ENCODE peak calls at places on chromosomes 13 and 19, in seven cellular contexts. One of them, this sample, is unnamed. For H3K27me3, the result is how much of the 10 kb centered on the place peaks cover.

GRCh38 chr19:43380771-43381386 is 27.4 kb downstream of the CD177 start:
- DNase-seq in transverse colon: no peak
- DNase-seq in body of pancreas: no peak
- DNase-seq in thyroid gland: no peak
- DNase-seq in tibial nerve: no peak
- DNase-seq in heart left ventricle: no peak
- DNase-seq in Peyer's patch: no peak
- DNase-seq in this sample: no peak

GRCh38 chr13:45882626-45883025 is 31.1 kb upstream of the SIAH3 start:
- DNase-seq in body of pancreas: no peak
- DNase-seq in transverse colon: no peak
- DNase-seq in heart left ventricle: no peak
- DNase-seq in tibial nerve: no peak
- DNase-seq in thyroid gland: no peak
- DNase-seq in Peyer's patch: no peak
- DNase-seq in this sample: no peak

GRCh38 chr13:105773887-105774538 is 761.4 kb downstream of the EFNB2 start:
- DNase-seq in transverse colon: no peak
- DNase-seq in tibial nerve: no peak
- DNase-seq in thyroid gland: no peak
- DNase-seq in heart left ventricle: no peak
- DNase-seq in Peyer's patch: no peak
- DNase-seq in body of pancreas: no peak
- DNase-seq in this sample: no peak

GRCh38 chr19:29671393-29672076 is 6.3 kb downstream of the PLEKHF1 start:
- DNase-seq in transverse colon: peak
- DNase-seq in thyroid gland: peak
- DNase-seq in Peyer's patch: peak
- DNase-seq in body of pancreas: peak
- DNase-seq in heart left ventricle: peak
- DNase-seq in tibial nerve: no peak
- DNase-seq in this sample: no peak

GRCh38 chr13:111006508-111007031 is 91.7 kb upstream of the ANKRD10 start:
- DNase-seq in Peyer's patch: peak
- DNase-seq in heart left ventricle: peak
- DNase-seq in body of pancreas: peak
- DNase-seq in tibial nerve: peak
- DNase-seq in thyroid gland: peak
- DNase-seq in transverse colon: peak
- DNase-seq in this sample: peak

GRCh38 chr13:101219609-101220265 is 196.6 kb downstream of the NALCN start:
- DNase-seq in heart left ventricle: no peak
- DNase-seq in tibial nerve: no peak
- DNase-seq in thyroid gland: no peak
- DNase-seq in Peyer's patch: no peak
- DNase-seq in body of pancreas: no peak
- DNase-seq in transverse colon: no peak
- DNase-seq in this sample: no peak

GRCh38 chr13:65913173-65913572 is 1317.0 kb downstream of the PCDH9 start:
- DNase-seq in Peyer's patch: no peak
- DNase-seq in transverse colon: no peak
- DNase-seq in thyroid gland: no peak
- DNase-seq in body of pancreas: no peak
- DNase-seq in heart left ventricle: no peak
- DNase-seq in tibial nerve: no peak
- DNase-seq in this sample: no peak

GRCh38 chr13:81080911-81081454 is 740.1 kb upstream of the SPRY2 start:
- DNase-seq in thyroid gland: no peak
- DNase-seq in transverse colon: no peak
- DNase-seq in body of pancreas: no peak
- DNase-seq in Peyer's patch: no peak
- DNase-seq in tibial nerve: no peak
- DNase-seq in heart left ventricle: no peak
- DNase-seq in this sample: no peak

GRCh38 chr13:97367016-97367415 is 67.0 kb upstream of the RAP2A start:
- DNase-seq in thyroid gland: no peak
- DNase-seq in body of pancreas: no peak
- DNase-seq in tibial nerve: no peak
- DNase-seq in transverse colon: no peak
- DNase-seq in Peyer's patch: no peak
- DNase-seq in heart left ventricle: no peak
- DNase-seq in this sample: no peak

GRCh38 chr19:29636553-29637325 is 28.5 kb upstream of the PLEKHF1 start:
- DNase-seq in tibial nerve: no peak
- DNase-seq in body of pancreas: no peak
- DNase-seq in thyroid gland: no peak
- DNase-seq in heart left ventricle: no peak
- DNase-seq in Peyer's patch: no peak
- DNase-seq in transverse colon: no peak
- DNase-seq in this sample: no peak

GRCh38 chr19:20611866-20612265 is 46.3 kb upstream of the ZNF737 start:
- DNase-seq in Peyer's patch: no peak
- DNase-seq in transverse colon: no peak
- DNase-seq in tibial nerve: no peak
- DNase-seq in body of pancreas: no peak
- DNase-seq in thyroid gland: peak
- DNase-seq in heart left ventricle: no peak
- DNase-seq in this sample: peak

GRCh38 chr13:30303269-30303668 is 4.1 kb downstream of the KATNAL1 start:
- DNase-seq in thyroid gland: no peak
- DNase-seq in body of pancreas: no peak
- DNase-seq in tibial nerve: no peak
- DNase-seq in heart left ventricle: no peak
- DNase-seq in transverse colon: no peak
- DNase-seq in Peyer's patch: no peak
- DNase-seq in this sample: no peak

GRCh38 chr19:57477191-57478008 is at the start of gene ZNF772:
- DNase-seq in tibial nerve: peak
- DNase-seq in heart left ventricle: peak
- DNase-seq in thyroid gland: peak
- DNase-seq in transverse colon: peak
- DNase-seq in body of pancreas: peak
- DNase-seq in Peyer's patch: peak
- DNase-seq in this sample: peak

GRCh38 chr13:113138792-113139551 is 16.4 kb downstream of the F10 start:
- DNase-seq in thyroid gland: no peak
- DNase-seq in heart left ventricle: peak
- DNase-seq in transverse colon: no peak
- DNase-seq in body of pancreas: no peak
- DNase-seq in tibial nerve: no peak
- DNase-seq in Peyer's patch: no peak
- DNase-seq in this sample: no peak

GRCh38 chr13:35917252-35917941 is 213.8 kb downstream of the DCLK1 start:
- DNase-seq in transverse colon: no peak
- DNase-seq in tibial nerve: no peak
- DNase-seq in Peyer's patch: no peak
- DNase-seq in thyroid gland: peak
- DNase-seq in heart left ventricle: no peak
- DNase-seq in body of pancreas: no peak
- DNase-seq in this sample: no peak

GRCh38 chr13:51873419-51873818 is 11.7 kb downstream of the CCDC70 start:
- DNase-seq in tibial nerve: no peak
- DNase-seq in transverse colon: no peak
- DNase-seq in heart left ventricle: no peak
- DNase-seq in Peyer's patch: no peak
- DNase-seq in thyroid gland: no peak
- DNase-seq in body of pancreas: no peak
- DNase-seq in this sample: no peak

GRCh38 chr19:5691205-5691929 is 1.3 kb downstream of the RPL36 start:
- DNase-seq in thyroid gland: peak
- DNase-seq in body of pancreas: peak
- DNase-seq in transverse colon: peak
- DNase-seq in Peyer's patch: peak
- DNase-seq in heart left ventricle: peak
- DNase-seq in tibial nerve: no peak
- DNase-seq in this sample: peak

GRCh38 chr13:82076421-82076820 is 1735.5 kb upstream of the SPRY2 start:
- DNase-seq in thyroid gland: no peak
- DNase-seq in Peyer's patch: no peak
- DNase-seq in transverse colon: no peak
- DNase-seq in body of pancreas: no peak
- DNase-seq in tibial nerve: no peak
- DNase-seq in heart left ventricle: no peak
- DNase-seq in this sample: no peak

GRCh38 chr13:40539954-40540706 is 126.3 kb downstream of the FOXO1 start:
- DNase-seq in tibial nerve: no peak
- DNase-seq in body of pancreas: no peak
- DNase-seq in Peyer's patch: no peak
- DNase-seq in transverse colon: no peak
- DNase-seq in heart left ventricle: no peak
- DNase-seq in thyroid gland: no peak
- DNase-seq in this sample: peak

GRCh38 chr13:109093988-109094387 is 464.6 kb downstream of the MYO16 start:
- DNase-seq in transverse colon: no peak
- DNase-seq in body of pancreas: no peak
- DNase-seq in thyroid gland: no peak
- DNase-seq in Peyer's patch: no peak
- DNase-seq in tibial nerve: no peak
- DNase-seq in heart left ventricle: no peak
- DNase-seq in this sample: no peak

GRCh38 chr19:53906211-53907192 is 2.6 kb upstream of the CACNG7 start:
- DNase-seq in body of pancreas: peak
- DNase-seq in Peyer's patch: peak
- DNase-seq in thyroid gland: peak
- DNase-seq in tibial nerve: no peak
- DNase-seq in transverse colon: peak
- DNase-seq in heart left ventricle: peak
- DNase-seq in this sample: peak

GRCh38 chr13:46050771-46051170 is 1.8 kb downstream of the ZC3H13 start:
- DNase-seq in thyroid gland: no peak
- DNase-seq in transverse colon: no peak
- DNase-seq in heart left ventricle: no peak
- DNase-seq in tibial nerve: no peak
- DNase-seq in Peyer's patch: no peak
- DNase-seq in body of pancreas: no peak
- DNase-seq in this sample: no peak

GRCh38 chr13:83935566-83935965 is 53.3 kb upstream of the SLITRK1 start:
- DNase-seq in Peyer's patch: no peak
- DNase-seq in heart left ventricle: no peak
- DNase-seq in body of pancreas: no peak
- DNase-seq in transverse colon: no peak
- DNase-seq in thyroid gland: no peak
- DNase-seq in tibial nerve: no peak
- DNase-seq in this sample: no peak

GRCh38 chr19:39768334-39768733 is 10.3 kb upstream of the LEUTX start:
- DNase-seq in tibial nerve: no peak
- DNase-seq in body of pancreas: no peak
- DNase-seq in thyroid gland: peak
- DNase-seq in transverse colon: no peak
- DNase-seq in heart left ventricle: no peak
- DNase-seq in Peyer's patch: no peak
- DNase-seq in this sample: no peak

GRCh38 chr19:13723206-13723605 is 41.1 kb upstream of the MRI1 start:
- DNase-seq in heart left ventricle: no peak
- DNase-seq in transverse colon: no peak
- DNase-seq in Peyer's patch: no peak
- DNase-seq in body of pancreas: no peak
- DNase-seq in thyroid gland: no peak
- DNase-seq in tibial nerve: no peak
- DNase-seq in this sample: no peak

GRCh38 chr13:62556973-62557372 is 1141.3 kb upstream of the PCDH20 start:
- DNase-seq in transverse colon: no peak
- DNase-seq in Peyer's patch: no peak
- DNase-seq in tibial nerve: no peak
- DNase-seq in thyroid gland: no peak
- DNase-seq in heart left ventricle: no peak
- DNase-seq in body of pancreas: no peak
- DNase-seq in this sample: no peak

GRCh38 chr19:5243878-5244277 is 96.7 kb downstream of the PTPRS start:
- DNase-seq in thyroid gland: no peak
- DNase-seq in Peyer's patch: no peak
- DNase-seq in body of pancreas: no peak
- DNase-seq in tibial nerve: no peak
- DNase-seq in transverse colon: no peak
- DNase-seq in heart left ventricle: no peak
- DNase-seq in this sample: no peak

GRCh38 chr13:99004931-99005330 is 27.1 kb upstream of the DOCK9 start:
- DNase-seq in transverse colon: no peak
- DNase-seq in heart left ventricle: no peak
- DNase-seq in thyroid gland: no peak
- DNase-seq in tibial nerve: no peak
- DNase-seq in body of pancreas: no peak
- DNase-seq in Peyer's patch: no peak
- DNase-seq in this sample: no peak

GRCh38 chr13:57846600-57847173 is 215.1 kb downstream of the PCDH17 start:
- DNase-seq in Peyer's patch: no peak
- DNase-seq in heart left ventricle: no peak
- DNase-seq in transverse colon: no peak
- DNase-seq in tibial nerve: no peak
- DNase-seq in body of pancreas: no peak
- DNase-seq in thyroid gland: no peak
- DNase-seq in this sample: no peak

DNA sequence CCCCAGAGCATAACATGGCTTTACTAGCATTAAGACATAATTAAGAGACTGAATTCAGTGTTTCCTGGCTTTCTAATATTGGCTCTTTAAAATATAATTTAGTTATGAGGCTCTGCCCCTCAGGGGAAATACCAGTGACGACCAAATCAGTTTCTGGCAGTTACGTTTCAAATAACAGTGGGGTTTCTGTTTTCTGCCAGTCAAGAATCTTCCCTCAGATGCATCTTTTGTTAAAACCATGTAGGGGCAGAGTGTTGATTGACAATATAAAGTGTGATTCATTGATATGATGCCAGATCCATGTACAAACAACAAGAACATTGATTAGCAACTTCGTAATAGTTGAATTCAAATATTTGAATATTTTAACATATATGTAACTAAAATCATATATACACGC is 1169.7 kb downstream of the DIAPH3 start:
- DNase-seq in thyroid gland: no peak
- DNase-seq in transverse colon: no peak
- DNase-seq in tibial nerve: no peak
- DNase-seq in heart left ventricle: no peak
- DNase-seq in body of pancreas: no peak
- DNase-seq in Peyer's patch: no peak
- DNase-seq in this sample: no peak
- TF ChIP-seq POLR2A in thyroid gland: no peak
- TF ChIP-seq POLR2A in transverse colon: no peak
- TF ChIP-seq POLR2A in tibial nerve: no peak
- TF ChIP-seq POLR2A in heart left ventricle: no peak
- TF ChIP-seq POLR2A in body of pancreas: no peak
- TF ChIP-seq POLR2A in Peyer's patch: no peak
- TF ChIP-seq POLR2A in this sample: no peak

GRCh38 chr19:1452802-1453524 is 3.0 kb downstream of the APC2 start:
- DNase-seq in tibial nerve: no peak
- DNase-seq in Peyer's patch: no peak
- DNase-seq in heart left ventricle: no peak
- DNase-seq in transverse colon: no peak
- DNase-seq in thyroid gland: no peak
- DNase-seq in body of pancreas: no peak
- DNase-seq in this sample: no peak
- H3K27me3 ChIP-seq in tibial nerve: half or more
- H3K27me3 ChIP-seq in Peyer's patch: half or more
- H3K27me3 ChIP-seq in heart left ventricle: half or more
- H3K27me3 ChIP-seq in transverse colon: half or more
- H3K27me3 ChIP-seq in thyroid gland: under half
- H3K27me3 ChIP-seq in body of pancreas: half or more
- H3K27me3 ChIP-seq in this sample: half or more

GRCh38 chr19:45406957-45407375 is 522 bp downstream of the POLR1G start:
- DNase-seq in heart left ventricle: no peak
- DNase-seq in Peyer's patch: no peak
- DNase-seq in thyroid gland: no peak
- DNase-seq in body of pancreas: no peak
- DNase-seq in transverse colon: no peak
- DNase-seq in tibial nerve: no peak
- DNase-seq in this sample: no peak
- TF ChIP-seq POLR2A in heart left ventricle: no peak
- TF ChIP-seq POLR2A in Peyer's patch: no peak
- TF ChIP-seq POLR2A in thyroid gland: no peak
- TF ChIP-seq POLR2A in body of pancreas: no peak
- TF ChIP-seq POLR2A in transverse colon: no peak
- TF ChIP-seq POLR2A in tibial nerve: no peak
- TF ChIP-seq POLR2A in this sample: no peak

GRCh38 chr19:18109731-18110671 is 12.4 kb downstream of the MAST3 start:
- DNase-seq in Peyer's patch: peak
- DNase-seq in transverse colon: peak
- DNase-seq in heart left ventricle: peak
- DNase-seq in thyroid gland: peak
- DNase-seq in body of pancreas: peak
- DNase-seq in tibial nerve: no peak
- DNase-seq in this sample: peak
- H3K27me3 ChIP-seq in Peyer's patch: under half
- H3K27me3 ChIP-seq in transverse colon: under half
- H3K27me3 ChIP-seq in heart left ventricle: under half
- H3K27me3 ChIP-seq in thyroid gland: under half
- H3K27me3 ChIP-seq in body of pancreas: under half
- H3K27me3 ChIP-seq in tibial nerve: under half
- H3K27me3 ChIP-seq in this sample: under half

This sample was measured in adrenal gland.